ENCODE peak calls at places on chromosomes 7 and 10, in four cellular contexts. H is SK-N-SH, J is K562, K is GM12878. A is an unnamed sample.

GRCh38 chr10:2214035-2214434 is 476.7 kb upstream of the ADARB2 start:
- DNase-seq in H (no peak), K (no peak), J (no peak), A (no peak)

GRCh38 chr7:158123214-158123613 is 464.4 kb downstream of the PTPRN2 start:
- DNase-seq in K (no peak), H (no peak), J (no peak), A (no peak)

GRCh38 chr7:113087278-113087998 is 811 bp upstream of the GPR85 start:
- DNase-seq in H (peak), J (peak), K (no peak), A (peak)

GRCh38 chr10:5651086-5651764 is 15.2 kb downstream of the ASB13 start:
- DNase-seq in H (no peak), K (no peak), J (no peak), A (no peak)

GRCh38 chr7:139915864-139916716 is 87.0 kb downstream of the TBXAS1 start:
- DNase-seq in J (peak), K (peak), H (peak), A (no peak)

GRCh38 chr7:111113263-111114017 is 22.5 kb downstream of the LRRN3 start:
- DNase-seq in J (no peak), K (no peak), H (no peak), A (peak)

GRCh38 chr10:70267161-70267933 is 16.5 kb downstream of the NPFFR1 start:
- DNase-seq in J (peak), K (no peak), H (no peak), A (no peak)

GRCh38 chr10:47173929-47174442 is 126.0 kb upstream of the GDF10 start:
- DNase-seq in H (no peak), K (no peak), J (no peak), A (no peak)

GRCh38 chr7:155458317-155459132 is 596 bp downstream of the EN2 start:
- DNase-seq in J (no peak), K (no peak), H (peak), A (no peak)

GRCh38 chr10:99551158-99551557 is 18.4 kb downstream of the NKX2-3 start:
- DNase-seq in K (no peak), J (no peak), H (peak), A (no peak)

GRCh38 chr7:151179946-151180345 is 7.1 kb downstream of the ASB10 start:
- DNase-seq in J (no peak), H (peak), K (no peak), A (no peak)

GRCh38 chr7:140702774-140703173 is 6.3 kb downstream of the NDUFB2 start:
- DNase-seq in J (peak), H (no peak), K (no peak), A (no peak)

GRCh38 chr10:116587878-116588590 is 2.7 kb upstream of the PNLIPRP1 start:
- DNase-seq in J (no peak), H (no peak), K (no peak), A (no peak)

GRCh38 chr7:143492043-143492471 is 14.4 kb downstream of the TAS2R41 start:
- DNase-seq in J (peak), K (no peak), H (no peak), A (no peak)

GRCh38 chr10:55491712-55492111 is 690.7 kb upstream of the PCDH15 start:
- DNase-seq in H (no peak), K (no peak), J (no peak), A (no peak)

GRCh38 chr7:138833596-138833995 is 35.6 kb upstream of the ATP6V0A4 start:
- DNase-seq in H (no peak), J (no peak), K (no peak), A (no peak)

GRCh38 chr10:75195035-75195763 is 15.4 kb upstream of the VDAC2 start:
- DNase-seq in H (no peak), K (no peak), J (no peak), A (no peak)

GRCh38 chr7:117051808-117052207 is 98.5 kb downstream of the ST7 start:
- DNase-seq in K (no peak), H (no peak), J (no peak), A (no peak)

GRCh38 chr10:49404321-49404878 is 8.5 kb upstream of the DRGX start:
- DNase-seq in J (no peak), K (no peak), H (no peak), A (no peak)

GRCh38 chr7:70267381-70267780 is 669.1 kb downstream of the AUTS2 start:
- DNase-seq in H (peak), K (no peak), J (no peak), A (no peak)

GRCh38 chr7:70270149-70270548 is 671.9 kb downstream of the AUTS2 start:
- DNase-seq in J (no peak), K (no peak), H (no peak), A (no peak)

GRCh38 chr7:70266186-70266585 is 667.9 kb downstream of the AUTS2 start:
- DNase-seq in H (no peak), J (no peak), K (no peak), A (no peak)

GRCh38 chr7:70268179-70268578 is 669.9 kb downstream of the AUTS2 start:
- DNase-seq in H (no peak), J (no peak), K (no peak), A (no peak)

GRCh38 chr7:70271617-70272081 is 673.4 kb downstream of the AUTS2 start:
- DNase-seq in H (peak), J (no peak), K (no peak), A (no peak)
- TF ChIP-seq NFIC in H (peak), J (no peak), K (no peak), A (no peak)

GRCh38 chr7:97868788-97869187 is 3.4 kb downstream of the ASNS start:
- DNase-seq in J (no peak), K (no peak), H (no peak), A (no peak)
- TF ChIP-seq POLR2AphosphoS5 in J (no peak), K (no peak), H (no peak), A (no peak)

GRCh38 chr10:36764823-36765222 is 360.6 kb upstream of the ANKRD30A start:
- DNase-seq in K (no peak), H (no peak), J (no peak), A (no peak)

DNA sequence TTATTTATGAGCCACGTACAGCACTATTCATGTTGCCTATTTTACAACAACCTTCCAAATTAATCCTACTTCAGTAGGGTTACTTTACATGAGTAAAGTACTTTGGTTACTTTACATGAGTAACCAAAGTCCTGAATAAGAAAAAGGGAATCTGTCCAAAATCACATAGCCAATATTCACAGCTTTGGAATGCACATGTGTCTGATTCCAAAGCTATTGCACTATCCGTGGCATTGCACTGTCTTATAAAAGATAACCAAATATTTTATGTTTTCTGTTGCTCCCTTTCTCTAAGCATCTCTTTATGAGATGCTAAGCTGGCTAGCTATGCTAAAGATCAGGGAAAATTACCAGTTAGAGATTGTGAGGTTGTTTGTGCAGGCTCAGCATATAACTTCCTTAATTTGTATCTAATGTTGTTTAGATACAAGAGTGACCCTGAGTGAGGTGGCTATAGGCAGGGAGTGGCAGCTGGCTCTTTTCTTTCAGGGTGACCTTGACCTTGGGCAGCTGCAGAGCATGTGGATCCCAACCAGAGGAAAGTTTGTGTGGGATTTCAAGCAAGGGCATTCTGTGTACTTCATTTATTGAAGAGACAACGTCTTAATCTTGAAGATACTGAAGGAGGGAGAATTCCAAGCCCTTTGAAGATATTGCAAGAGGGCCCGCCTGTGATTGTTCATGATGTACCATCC is 366.1 kb upstream of the ANKRD30A start:
- DNase-seq in H (no peak), J (no peak), K (no peak), A (no peak)
- TF ChIP-seq NFIC in H (peak), J (no peak), K (no peak), A (no peak)

GRCh38 chr10:26481914-26482550 is 43.9 kb downstream of the APBB1IP start:
- DNase-seq in J (no peak), K (no peak), H (no peak), A (no peak)
- TF ChIP-seq POLR2AphosphoS5 in J (no peak), K (no peak), H (no peak), A (no peak)

GRCh38 chr7:24757799-24758275 is 573 bp upstream of the GSDME start:
- DNase-seq in J (no peak), K (no peak), H (peak), A (peak)
- TF ChIP-seq NFIC in J (no peak), K (no peak), H (no peak), A (no peak)

GRCh38 chr10:69182005-69182404 is 2.0 kb downstream of the SUPV3L1 start:
- DNase-seq in K (no peak), J (no peak), H (no peak), A (no peak)
- TF ChIP-seq POLR2AphosphoS5 in K (no peak), J (no peak), H (no peak), A (no peak)

GRCh38 chr10:129174167-129175014 is 292.6 kb upstream of the MGMT start:
- DNase-seq in J (no peak), H (no peak), K (no peak), A (no peak)
- TF ChIP-seq NFIC in J (no peak), H (no peak), K (no peak), A (no peak)

A was measured in HepG2.